ENCODE peak calls at places on chromosome 5, in seven cellular contexts. One of them, this sample, is unnamed.

GRCh38 chr5:35345222-35345621 is 114.9 kb upstream of the PRLR start:
- DNase-seq in H1: no peak
- DNase-seq in SK-N-SH: no peak
- DNase-seq in HCT116: no peak
- DNase-seq in GM12878: no peak
- DNase-seq in HepG2: peak; percentile 4
- DNase-seq in K562: no peak
- DNase-seq in this sample: peak; percentile 87

GRCh38 chr5:34660444-34660843 is 4.3 kb downstream of the RAI14 start:
- DNase-seq in H1: no peak
- DNase-seq in SK-N-SH: no peak
- DNase-seq in HCT116: no peak
- DNase-seq in GM12878: no peak
- DNase-seq in HepG2: no peak
- DNase-seq in K562: no peak
- DNase-seq in this sample: no peak

GRCh38 chr5:157301066-157301465 is 35.1 kb downstream of the CYFIP2 start:
- DNase-seq in H1: no peak
- DNase-seq in SK-N-SH: no peak
- DNase-seq in HCT116: no peak
- DNase-seq in GM12878: no peak
- DNase-seq in HepG2: no peak
- DNase-seq in K562: no peak
- DNase-seq in this sample: no peak

GRCh38 chr5:77641397-77641943 is 3.0 kb upstream of the OTP start:
- DNase-seq in H1: no peak
- DNase-seq in SK-N-SH: peak; percentile 40
- DNase-seq in HCT116: no peak
- DNase-seq in GM12878: no peak
- DNase-seq in HepG2: no peak
- DNase-seq in K562: no peak
- DNase-seq in this sample: no peak

GRCh38 chr5:124645396-124645795 is 101.0 kb downstream of the ZNF608 start:
- DNase-seq in H1: no peak
- DNase-seq in SK-N-SH: no peak
- DNase-seq in HCT116: no peak
- DNase-seq in GM12878: peak; percentile 63
- DNase-seq in HepG2: no peak
- DNase-seq in K562: no peak
- DNase-seq in this sample: no peak

GRCh38 chr5:55278778-55279177 is 28.7 kb downstream of the DHX29 start:
- DNase-seq in H1: no peak
- DNase-seq in SK-N-SH: no peak
- DNase-seq in HCT116: no peak
- DNase-seq in GM12878: no peak
- DNase-seq in HepG2: no peak
- DNase-seq in K562: no peak
- DNase-seq in this sample: no peak

GRCh38 chr5:12661617-12662370 is 757.5 kb upstream of the CTNND2 start:
- DNase-seq in H1: peak; percentile 47
- DNase-seq in SK-N-SH: no peak
- DNase-seq in HCT116: no peak
- DNase-seq in GM12878: no peak
- DNase-seq in HepG2: no peak
- DNase-seq in K562: no peak
- DNase-seq in this sample: no peak

GRCh38 chr5:33848554-33848953 is 43.2 kb downstream of the ADAMTS12 start:
- DNase-seq in H1: no peak
- DNase-seq in SK-N-SH: no peak
- DNase-seq in HCT116: no peak
- DNase-seq in GM12878: peak; percentile 68
- DNase-seq in HepG2: no peak
- DNase-seq in K562: no peak
- DNase-seq in this sample: no peak

GRCh38 chr5:52356311-52356918 is 431.3 kb upstream of the ITGA1 start:
- DNase-seq in H1: no peak
- DNase-seq in SK-N-SH: peak; percentile 25
- DNase-seq in HCT116: no peak
- DNase-seq in GM12878: no peak
- DNase-seq in HepG2: no peak
- DNase-seq in K562: no peak
- DNase-seq in this sample: peak; percentile 31

GRCh38 chr5:163642904-163643303 is 137.5 kb downstream of the MAT2B start:
- DNase-seq in H1: no peak
- DNase-seq in SK-N-SH: no peak
- DNase-seq in HCT116: no peak
- DNase-seq in GM12878: no peak
- DNase-seq in HepG2: no peak
- DNase-seq in K562: no peak
- DNase-seq in this sample: no peak

GRCh38 chr5:170104299-170104698 is 1.4 kb upstream of the FOXI1 start:
- DNase-seq in H1: no peak
- DNase-seq in SK-N-SH: no peak
- DNase-seq in HCT116: no peak
- DNase-seq in GM12878: no peak
- DNase-seq in HepG2: no peak
- DNase-seq in K562: no peak
- DNase-seq in this sample: no peak

GRCh38 chr5:143782588-143783386 is 29.2 kb upstream of the HMHB1 start:
- DNase-seq in H1: peak; percentile 31
- DNase-seq in SK-N-SH: no peak
- DNase-seq in HCT116: no peak
- DNase-seq in GM12878: no peak
- DNase-seq in HepG2: no peak
- DNase-seq in K562: no peak
- DNase-seq in this sample: no peak

GRCh38 chr5:159951387-159951786 is 35.1 kb downstream of the ADRA1B start:
- DNase-seq in H1: no peak
- DNase-seq in SK-N-SH: peak; percentile 36
- DNase-seq in HCT116: peak; percentile 22
- DNase-seq in GM12878: no peak
- DNase-seq in HepG2: no peak
- DNase-seq in K562: peak; percentile 16
- DNase-seq in this sample: no peak

GRCh38 chr5:95891499-95891898 is 69.0 kb upstream of the GLRX start:
- DNase-seq in H1: no peak
- DNase-seq in SK-N-SH: no peak
- DNase-seq in HCT116: no peak
- DNase-seq in GM12878: no peak
- DNase-seq in HepG2: no peak
- DNase-seq in K562: no peak
- DNase-seq in this sample: no peak

GRCh38 chr5:69512740-69513260 is 20.2 kb downstream of the OCLN start:
- DNase-seq in H1: no peak
- DNase-seq in SK-N-SH: no peak
- DNase-seq in HCT116: no peak
- DNase-seq in GM12878: no peak
- DNase-seq in HepG2: no peak
- DNase-seq in K562: no peak
- DNase-seq in this sample: no peak

GRCh38 chr5:40676643-40677333 is 2.9 kb upstream of the PTGER4 start:
- DNase-seq in H1: no peak
- DNase-seq in SK-N-SH: no peak
- DNase-seq in HCT116: no peak
- DNase-seq in GM12878: no peak
- DNase-seq in HepG2: no peak
- DNase-seq in K562: no peak
- DNase-seq in this sample: no peak

GRCh38 chr5:141223112-141223783 is at the start of gene PCDHB14:
- DNase-seq in H1: no peak
- DNase-seq in SK-N-SH: peak; percentile 78
- DNase-seq in HCT116: peak; percentile 38
- DNase-seq in GM12878: no peak
- DNase-seq in HepG2: peak; percentile 45
- DNase-seq in K562: peak; percentile 18
- DNase-seq in this sample: no peak

GRCh38 chr5:114261989-114262388 is 99.9 kb upstream of the KCNN2 start:
- DNase-seq in H1: no peak
- DNase-seq in SK-N-SH: no peak
- DNase-seq in HCT116: no peak
- DNase-seq in GM12878: no peak
- DNase-seq in HepG2: no peak
- DNase-seq in K562: no peak
- DNase-seq in this sample: no peak

GRCh38 chr5:68026092-68026910 is 189.3 kb upstream of the PIK3R1 start:
- DNase-seq in H1: no peak
- DNase-seq in SK-N-SH: no peak
- DNase-seq in HCT116: no peak
- DNase-seq in GM12878: no peak
- DNase-seq in HepG2: no peak
- DNase-seq in K562: no peak
- DNase-seq in this sample: no peak

GRCh38 chr5:1300581-1301083 is 5.8 kb upstream of the TERT start:
- DNase-seq in H1: no peak
- DNase-seq in SK-N-SH: no peak
- DNase-seq in HCT116: no peak
- DNase-seq in GM12878: no peak
- DNase-seq in HepG2: no peak
- DNase-seq in K562: no peak
- DNase-seq in this sample: no peak

GRCh38 chr5:93349613-93350012 is 231.4 kb downstream of the NR2F1-AS1 start:
- DNase-seq in H1: no peak
- DNase-seq in SK-N-SH: no peak
- DNase-seq in HCT116: no peak
- DNase-seq in GM12878: no peak
- DNase-seq in HepG2: no peak
- DNase-seq in K562: no peak
- DNase-seq in this sample: no peak

GRCh38 chr5:160423025-160423554 is 1.4 kb downstream of the PTTG1 start:
- DNase-seq in H1: no peak
- DNase-seq in SK-N-SH: no peak
- DNase-seq in HCT116: no peak
- DNase-seq in GM12878: no peak
- DNase-seq in HepG2: no peak
- DNase-seq in K562: no peak
- DNase-seq in this sample: peak; percentile 30

GRCh38 chr5:125342938-125343401 is 596.5 kb upstream of the ZNF608 start:
- DNase-seq in H1: no peak
- DNase-seq in SK-N-SH: no peak
- DNase-seq in HCT116: no peak
- DNase-seq in GM12878: no peak
- DNase-seq in HepG2: no peak
- DNase-seq in K562: no peak
- DNase-seq in this sample: no peak

GRCh38 chr5:170330568-170331054 is 33.0 kb upstream of the LCP2 start:
- DNase-seq in H1: no peak
- DNase-seq in SK-N-SH: no peak
- DNase-seq in HCT116: no peak
- DNase-seq in GM12878: no peak
- DNase-seq in HepG2: no peak
- DNase-seq in K562: no peak
- DNase-seq in this sample: no peak

GRCh38 chr5:168528521-168529360 is at the start of gene FBLL1:
- DNase-seq in H1: no peak
- DNase-seq in SK-N-SH: peak; percentile 94
- DNase-seq in HCT116: no peak
- DNase-seq in GM12878: no peak
- DNase-seq in HepG2: peak; percentile 19
- DNase-seq in K562: peak; percentile 51
- DNase-seq in this sample: no peak

GRCh38 chr5:168152660-168153059 is 138.8 kb upstream of the WWC1 start:
- DNase-seq in H1: no peak
- DNase-seq in SK-N-SH: no peak
- DNase-seq in HCT116: no peak
- DNase-seq in GM12878: no peak
- DNase-seq in HepG2: no peak
- DNase-seq in K562: no peak
- DNase-seq in this sample: no peak

GRCh38 chr5:129112295-129112694 is 17.7 kb downstream of the ISOC1 start:
- DNase-seq in H1: no peak
- DNase-seq in SK-N-SH: no peak
- DNase-seq in HCT116: no peak
- DNase-seq in GM12878: no peak
- DNase-seq in HepG2: no peak
- DNase-seq in K562: no peak
- DNase-seq in this sample: no peak

GRCh38 chr5:98839469-98840383 is 66.3 kb downstream of the RGMB start:
- DNase-seq in H1: no peak
- DNase-seq in SK-N-SH: peak; percentile 64
- DNase-seq in HCT116: no peak
- DNase-seq in GM12878: no peak
- DNase-seq in HepG2: peak; percentile 7
- DNase-seq in K562: peak; percentile 13
- DNase-seq in this sample: no peak

GRCh38 chr5:159427180-159428012 is 97.1 kb upstream of the IL12B start:
- DNase-seq in H1: no peak
- DNase-seq in SK-N-SH: no peak
- DNase-seq in HCT116: no peak
- DNase-seq in GM12878: peak; percentile 73
- DNase-seq in HepG2: no peak
- DNase-seq in K562: no peak
- DNase-seq in this sample: no peak

GRCh38 chr5:200985-201384 is 9.7 kb downstream of the LRRC14B start:
- DNase-seq in H1: no peak
- DNase-seq in SK-N-SH: no peak
- DNase-seq in HCT116: no peak
- DNase-seq in GM12878: no peak
- DNase-seq in HepG2: no peak
- DNase-seq in K562: no peak
- DNase-seq in this sample: no peak
- TF ChIP-seq JUND in H1: no peak
- TF ChIP-seq JUND in SK-N-SH: no peak
- TF ChIP-seq JUND in HCT116: no peak
- TF ChIP-seq JUND in GM12878: no peak
- TF ChIP-seq JUND in HepG2: no peak
- TF ChIP-seq JUND in K562: no peak
- TF ChIP-seq JUND in this sample: no peak

GRCh38 chr5:20601678-20602100 is 613.7 kb upstream of the CDH18 start:
- DNase-seq in H1: peak; percentile 69
- DNase-seq in SK-N-SH: no peak
- DNase-seq in HCT116: no peak
- DNase-seq in GM12878: no peak
- DNase-seq in HepG2: no peak
- DNase-seq in K562: no peak
- DNase-seq in this sample: no peak
- TF ChIP-seq JUND in H1: no peak
- TF ChIP-seq JUND in SK-N-SH: no peak
- TF ChIP-seq JUND in HCT116: no peak
- TF ChIP-seq JUND in GM12878: no peak
- TF ChIP-seq JUND in HepG2: no peak
- TF ChIP-seq JUND in K562: no peak
- TF ChIP-seq JUND in this sample: no peak

DNA sequence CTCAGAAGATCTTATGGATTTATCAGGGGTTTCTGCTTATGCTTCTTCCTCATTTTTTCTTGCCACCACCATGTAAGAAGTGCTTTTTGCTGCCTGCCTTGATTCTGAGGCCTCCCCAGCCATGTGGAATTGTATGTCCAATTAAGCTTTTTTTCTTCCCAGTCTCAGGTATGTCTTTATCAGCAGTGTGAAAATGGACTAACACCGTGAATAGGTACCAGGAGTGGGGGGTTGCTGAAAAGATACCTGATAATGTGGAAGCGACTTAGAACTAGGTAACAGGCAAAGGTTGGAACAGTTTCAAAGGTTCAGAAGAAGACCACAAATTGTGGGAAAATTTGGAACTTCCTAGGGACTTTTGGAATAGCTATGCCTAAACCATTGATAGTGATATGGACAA is 1222.5 kb upstream of the NUDT12 start:
- DNase-seq in H1: no peak
- DNase-seq in SK-N-SH: no peak
- DNase-seq in HCT116: no peak
- DNase-seq in GM12878: no peak
- DNase-seq in HepG2: no peak
- DNase-seq in K562: no peak
- DNase-seq in this sample: no peak
- TF ChIP-seq JUND in H1: no peak
- TF ChIP-seq JUND in SK-N-SH: no peak
- TF ChIP-seq JUND in HCT116: no peak
- TF ChIP-seq JUND in GM12878: no peak
- TF ChIP-seq JUND in HepG2: no peak
- TF ChIP-seq JUND in K562: no peak
- TF ChIP-seq JUND in this sample: no peak

GRCh38 chr5:148843510-148844318 is 17.3 kb downstream of the ADRB2 start:
- DNase-seq in H1: no peak
- DNase-seq in SK-N-SH: no peak
- DNase-seq in HCT116: no peak
- DNase-seq in GM12878: no peak
- DNase-seq in HepG2: no peak
- DNase-seq in K562: no peak
- DNase-seq in this sample: no peak
- TF ChIP-seq JUND in H1: no peak
- TF ChIP-seq JUND in SK-N-SH: peak; percentile 4
- TF ChIP-seq JUND in HCT116: no peak
- TF ChIP-seq JUND in GM12878: no peak
- TF ChIP-seq JUND in HepG2: no peak
- TF ChIP-seq JUND in K562: no peak
- TF ChIP-seq JUND in this sample: no peak

This sample was measured in T47D.